ENCODE peak calls at places on chromosomes 4 and X, in four cellular contexts. V is RWPE2, A is K562, E is MG63. D is an unnamed sample.

GRCh38 chr4:11073621-11074051 is 355.1 kb downstream of the HS3ST1 start:
- DNase-seq in V (no peak), A (no peak), E (peak; percentile 90), D (peak; percentile 36)

GRCh38 chrX:16039363-16039762 is 84.0 kb upstream of the GRPR start:
- DNase-seq in V (no peak), A (no peak), E (no peak), D (no peak)

GRCh38 chr4:7313361-7313811 is 121.0 kb downstream of the SORCS2 start:
- DNase-seq in V (no peak), A (no peak), E (no peak), D (no peak)

GRCh38 chr4:93828830-93829530 is 427 bp downstream of the ATOH1 start:
- DNase-seq in V (peak; percentile 51), A (no peak), E (peak; percentile 3), D (no peak)

GRCh38 chrX:23554304-23554703 is 113.0 kb upstream of the PRDX4 start:
- DNase-seq in V (no peak), A (peak; percentile 8), E (no peak), D (no peak)

GRCh38 chrX:119942831-119943184 is 743 bp downstream of the NKAP start:
- DNase-seq in V (no peak), A (no peak), E (no peak), D (no peak)

GRCh38 chr4:119788334-119789266 is 160.0 kb upstream of the PDE5A start:
- DNase-seq in V (no peak), A (no peak), E (no peak), D (no peak)

GRCh38 chr4:117692538-117692937 is 341.7 kb upstream of the NDST3 start:
- DNase-seq in V (no peak), A (no peak), E (no peak), D (no peak)

GRCh38 chr4:25441519-25442117 is 64.6 kb downstream of the ANAPC4 start:
- DNase-seq in V (no peak), A (peak; percentile 45), E (peak; percentile 34), D (peak; percentile 54)

D was measured in T1000.